ENCODE peak calls at places on chromosome 17, in six cellular contexts. H is thoracic aorta, F is IMR-90, C is transverse colon, X is HFFc6, K is A673. Y is an unnamed sample.

GRCh38 chr17:52653014-52653413 is 494.5 kb upstream of the CA10 start:
- DNase-seq in H (no peak), F (no peak), C (no peak), X (no peak), K (no peak), Y (no peak)

GRCh38 chr17:27888072-27888471 is 5.1 kb downstream of the LYRM9 start:
- DNase-seq in H (no peak), F (no peak), C (no peak), X (no peak), K (no peak), Y (no peak)

GRCh38 chr17:79629548-79630049 is 18.7 kb upstream of the RBFOX3 start:
- DNase-seq in H (no peak), F (no peak), C (no peak), X (no peak), K (no peak), Y (peak)

GRCh38 chr17:82619211-82619610 is 29.0 kb downstream of the WDR45B start:
- DNase-seq in H (no peak), F (no peak), C (no peak), X (no peak), K (no peak), Y (no peak)

GRCh38 chr17:6328279-6328678 is 106.6 kb downstream of the AIPL1 start:
- DNase-seq in H (no peak), F (no peak), C (no peak), X (no peak), K (peak), Y (no peak)

GRCh38 chr17:57274162-57274561 is 17.8 kb downstream of the MSI2 start:
- DNase-seq in H (no peak), F (no peak), C (no peak), X (no peak), K (no peak), Y (no peak)

GRCh38 chr17:70137451-70138230 is 31.7 kb upstream of the KCNJ2 start:
- DNase-seq in H (peak), F (peak), C (peak), X (peak), K (peak), Y (no peak)

GRCh38 chr17:17810374-17811248 is 26.2 kb downstream of the SREBF1 start:
- DNase-seq in H (no peak), F (no peak), C (no peak), X (no peak), K (peak), Y (no peak)

GRCh38 chr17:59423137-59423703 is 91.8 kb downstream of the YPEL2 start:
- DNase-seq in H (no peak), F (peak), C (no peak), X (peak), K (peak), Y (no peak)

GRCh38 chr17:74921045-74921681 is 1.9 kb downstream of the USH1G start:
- DNase-seq in H (no peak), F (no peak), C (no peak), X (no peak), K (no peak), Y (no peak)

GRCh38 chr17:78667091-78667490 is 89.9 kb upstream of the DNAH17 start:
- DNase-seq in H (no peak), F (no peak), C (no peak), X (no peak), K (no peak), Y (no peak)

GRCh38 chr17:17919169-17920107 is 52.8 kb downstream of the TOM1L2 start:
- DNase-seq in H (peak), F (peak), C (peak), X (peak), K (peak), Y (peak)

GRCh38 chr17:78823282-78824046 is 17.1 kb downstream of the USP36 start:
- DNase-seq in H (no peak), F (no peak), C (no peak), X (no peak), K (no peak), Y (no peak)

GRCh38 chr17:83080641-83081560 is 1.5 kb downstream of the METRNL start:
- DNase-seq in H (no peak), F (peak), C (peak), X (no peak), K (no peak), Y (no peak)

GRCh38 chr17:72656114-72656763 is 436.2 kb downstream of the SLC39A11 start:
- DNase-seq in H (no peak), F (no peak), C (no peak), X (no peak), K (no peak), Y (no peak)

GRCh38 chr17:72660274-72661092 is 432.0 kb downstream of the SLC39A11 start:
- DNase-seq in H (no peak), F (no peak), C (no peak), X (no peak), K (no peak), Y (no peak)

GRCh38 chr17:72658675-72659074 is 433.8 kb downstream of the SLC39A11 start:
- DNase-seq in H (no peak), F (no peak), C (no peak), X (no peak), K (no peak), Y (no peak)

GRCh38 chr17:72659811-72660210 is 432.7 kb downstream of the SLC39A11 start:
- DNase-seq in H (no peak), F (no peak), C (no peak), X (no peak), K (no peak), Y (no peak)

GRCh38 chr17:72657467-72658317 is 434.8 kb downstream of the SLC39A11 start:
- DNase-seq in H (no peak), F (peak), C (no peak), X (no peak), K (no peak), Y (no peak)
- TF ChIP-seq CTCF in H (no peak), F (no peak), C (no peak), X (peak), K (no peak), Y (no peak)

GRCh38 chr17:4744999-4745969 is 5.6 kb upstream of the CXCL16 start:
- DNase-seq in H (no peak), F (no peak), C (no peak), X (no peak), K (no peak), Y (peak)
- TF ChIP-seq CTCF in H (no peak), F (no peak), C (no peak), X (no peak), K (no peak), Y (no peak)

GRCh38 chr17:37438141-37438540 is 31.5 kb downstream of the TADA2A start:
- DNase-seq in H (no peak), F (no peak), C (no peak), X (no peak), K (no peak), Y (no peak)
- TF ChIP-seq CTCF in H (no peak), F (peak), C (no peak), X (peak), K (peak), Y (peak)

DNA sequence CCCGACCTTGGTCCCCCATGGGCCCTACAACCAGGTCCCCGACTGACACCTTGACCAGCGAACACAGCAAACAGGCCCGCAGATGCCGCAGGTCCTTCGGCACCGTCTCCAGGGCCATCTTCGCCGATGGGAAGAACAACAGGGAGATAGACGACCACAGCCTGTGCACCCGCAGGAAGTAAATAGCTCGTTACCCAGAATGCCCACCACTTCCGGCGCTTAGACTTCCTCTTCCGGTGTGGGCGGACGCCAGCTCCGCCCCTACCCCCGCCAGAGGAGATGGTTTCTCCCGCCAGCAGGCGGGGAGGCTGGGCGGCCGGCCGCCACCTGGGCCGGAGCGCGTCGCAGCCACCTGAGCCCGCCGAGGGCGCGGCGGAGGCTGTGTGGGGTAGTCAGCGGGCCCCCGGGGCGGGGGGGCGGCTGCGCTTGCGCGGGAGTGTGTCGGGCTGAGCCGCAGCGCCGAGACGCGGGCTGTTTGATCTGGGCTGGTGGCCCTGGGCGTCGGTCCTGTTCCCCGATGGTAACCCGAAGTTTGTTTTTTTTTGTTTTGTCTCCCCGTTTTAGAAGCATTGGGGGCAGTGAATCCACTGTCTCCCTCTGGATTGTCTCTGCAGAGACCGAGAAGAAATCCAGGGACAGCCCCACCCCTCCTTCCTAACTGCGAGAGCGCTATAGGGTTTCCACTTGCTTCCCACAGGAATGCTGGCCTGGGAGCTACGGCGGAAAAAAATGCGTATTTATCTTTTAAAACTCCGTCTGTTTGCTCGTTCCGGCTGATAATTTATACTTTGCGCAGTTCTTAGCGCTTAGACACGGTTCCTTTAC is at the start of gene SUPT4H1:
- DNase-seq in H (no peak), F (peak), C (peak), X (peak), K (peak), Y (peak)
- TF ChIP-seq CTCF in H (no peak), F (no peak), C (no peak), X (no peak), K (no peak), Y (peak)

DNA sequence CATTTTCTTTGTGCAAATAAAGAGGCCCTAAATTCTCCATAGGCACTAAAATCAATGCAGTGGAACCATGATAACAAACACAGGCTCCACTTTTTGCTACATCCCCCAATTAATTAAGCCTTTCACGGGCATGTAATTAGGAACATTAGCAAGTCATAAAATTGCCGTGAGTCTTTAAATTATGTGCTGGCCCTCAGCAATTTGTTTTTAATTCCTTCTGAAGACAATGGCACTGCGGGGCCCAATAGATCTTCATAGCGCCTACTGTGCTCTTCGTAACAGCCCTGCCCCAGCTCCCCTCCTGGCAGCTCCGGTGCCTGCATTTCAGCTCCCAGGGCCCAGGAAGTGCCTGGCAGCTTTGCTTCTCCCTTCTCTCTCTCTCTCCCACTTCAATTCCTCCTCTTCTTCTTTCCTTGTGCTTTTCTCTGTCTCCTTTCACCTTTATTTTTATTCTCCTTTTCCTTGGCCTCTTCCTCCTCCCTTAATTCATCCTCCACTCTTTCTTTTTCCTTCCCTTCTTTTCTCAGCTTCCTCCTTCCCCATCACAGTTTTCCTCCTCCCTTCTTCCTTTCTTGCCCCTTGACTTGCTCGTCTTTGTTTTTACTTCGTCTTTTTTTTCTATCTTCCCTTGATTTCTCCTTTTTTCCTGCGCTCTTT is 99.5 kb upstream of the LHX1 start:
- DNase-seq in H (no peak), F (no peak), C (no peak), X (no peak), K (peak), Y (no peak)
- TF ChIP-seq CTCF in H (no peak), F (no peak), C (no peak), X (no peak), K (peak), Y (peak)

GRCh38 chr17:44761932-44762810 is 3.4 kb downstream of the ADAM11 start:
- DNase-seq in H (no peak), F (no peak), C (no peak), X (no peak), K (no peak), Y (no peak)
- TF ChIP-seq CTCF in H (no peak), F (no peak), C (no peak), X (peak), K (no peak), Y (no peak)

Y was measured in progenitor cell of endocrine pancreas.